ENCODE peak calls at places on chromosomes 4 and X, in four cellular contexts. L, M, Y and N are unnamed samples.

GRCh38 chrX:38999967-39000745 is 198.9 kb downstream of the MID1IP1 start:
- DNase-seq in L (no peak), M (peak; percentile 13), Y (no peak), N (no peak)

GRCh38 chrX:4451591-4451990 is 738.1 kb upstream of the PRKX start:
- DNase-seq in L (no peak), M (no peak), Y (no peak), N (no peak)

GRCh38 chrX:75609361-75609760 is 86.5 kb upstream of the ZDHHC15 start:
- DNase-seq in L (no peak), M (no peak), Y (no peak), N (no peak)

GRCh38 chr4:89110541-89110985 is 770 bp upstream of the TIGD2 start:
- DNase-seq in L (no peak), M (no peak), Y (no peak), N (no peak)

GRCh38 chr4:15864771-15865566 is 73.6 kb downstream of the FGFBP1 start:
- DNase-seq in L (no peak), M (no peak), Y (no peak), N (no peak)

GRCh38 chr4:41212221-41213203 is 1.8 kb downstream of the APBB2 start:
- DNase-seq in L (peak; percentile 65), M (peak; percentile 90), Y (no peak), N (peak; percentile 69)

GRCh38 chr4:175614880-175615279 is 197.2 kb downstream of the GPM6A start:
- DNase-seq in L (no peak), M (no peak), Y (no peak), N (no peak)

GRCh38 chrX:41556958-41557357 is 109.8 kb downstream of the NYX start:
- DNase-seq in L (no peak), M (no peak), Y (no peak), N (no peak)

GRCh38 chrX:8504451-8504850 is 39.8 kb downstream of the VCX3B start:
- DNase-seq in L (no peak), M (no peak), Y (no peak), N (no peak)

GRCh38 chrX:69808375-69808774 is 192.5 kb downstream of the EDA start:
- DNase-seq in L (no peak), M (no peak), Y (no peak), N (no peak)

GRCh38 chrX:148381603-148382002 is 118.8 kb upstream of the AFF2 start:
- DNase-seq in L (no peak), M (no peak), Y (no peak), N (no peak)

GRCh38 chr4:4663028-4663427 is 121.2 kb upstream of the STX18 start:
- DNase-seq in L (no peak), M (peak; percentile 34), Y (no peak), N (no peak)

GRCh38 chrX:91434351-91435168 is at the start of gene PABPC5:
- DNase-seq in L (peak; percentile 56), M (peak; percentile 86), Y (no peak), N (no peak)

GRCh38 chr4:6493668-6494304 is 21.4 kb upstream of the PPP2R2C start:
- DNase-seq in L (peak; percentile 27), M (peak; percentile 16), Y (no peak), N (no peak)

GRCh38 chr4:142846105-142846728 is at the start of gene INPP4B:
- DNase-seq in L (no peak), M (peak; percentile 79), Y (peak; percentile 63), N (no peak)

GRCh38 chrX:103716967-103717366 is 6.3 kb downstream of the TMEM31 start:
- DNase-seq in L (no peak), M (peak; percentile 59), Y (no peak), N (no peak)

GRCh38 chrX:52424658-52425057 is 55.8 kb downstream of the XAGE2 start:
- DNase-seq in L (no peak), M (peak; percentile 10), Y (no peak), N (no peak)

GRCh38 chr4:75142377-75142776 is 209.5 kb downstream of the PARM1 start:
- DNase-seq in L (no peak), M (peak; percentile 17), Y (no peak), N (no peak)

GRCh38 chrX:136166221-136166855 is 19.0 kb downstream of the FHL1 start:
- DNase-seq in L (no peak), M (peak; percentile 58), Y (no peak), N (no peak)

GRCh38 chr4:185134176-185134869 is 8.7 kb upstream of the SLC25A4 start:
- DNase-seq in L (no peak), M (peak; percentile 84), Y (no peak), N (no peak)

GRCh38 chr4:121338506-121338905 is 42.3 kb downstream of the QRFPR start:
- DNase-seq in L (no peak), M (no peak), Y (no peak), N (no peak)

GRCh38 chrX:155612312-155613224 is at the start of gene TMLHE:
- DNase-seq in L (peak; percentile 45), M (peak; percentile 73), Y (peak; percentile 65), N (no peak)

GRCh38 chr4:147707892-147708672 is 23.8 kb upstream of the ARHGAP10 start:
- DNase-seq in L (peak; percentile 43), M (peak; percentile 81), Y (peak; percentile 38), N (peak; percentile 52)

GRCh38 chrX:70433848-70434351 is 10.7 kb upstream of the DLG3 start:
- DNase-seq in L (peak; percentile 62), M (peak; percentile 74), Y (peak; percentile 76), N (peak; percentile 20)

GRCh38 chrX:68018248-68019203 is 414.8 kb downstream of the OPHN1 start:
- DNase-seq in L (no peak), M (peak; percentile 24), Y (no peak), N (no peak)

GRCh38 chr4:1874207-1874606 is 3.0 kb downstream of the NSD2 start:
- DNase-seq in L (no peak), M (no peak), Y (no peak), N (no peak)
- H3K27me3 ChIP-seq in L (no peaks in the 10 kb centered on the region), M (no peaks in the 10 kb centered on the region), Y (no peaks in the 10 kb centered on the region), N (no peaks in the 10 kb centered on the region)

GRCh38 chr4:772776-773175 is 53.2 kb downstream of the CPLX1 start:
- DNase-seq in L (no peak), M (no peak), Y (no peak), N (no peak)
- H3K27me3 ChIP-seq in L (no peaks in the 10 kb centered on the region), M (no peaks in the 10 kb centered on the region), Y (no peaks in the 10 kb centered on the region), N (no peaks in the 10 kb centered on the region)

GRCh38 chr4:39941682-39942217 is 36.0 kb downstream of the PDS5A start:
- DNase-seq in L (no peak), M (no peak), Y (no peak), N (no peak)

GRCh38 chr4:39932776-39933402 is 44.8 kb downstream of the PDS5A start:
- DNase-seq in L (no peak), M (peak; percentile 9), Y (no peak), N (no peak)

GRCh38 chr4:39933689-39934590 is 43.8 kb downstream of the PDS5A start:
- DNase-seq in L (no peak), M (peak; percentile 51), Y (no peak), N (no peak)

GRCh38 chr4:39937683-39938268 is 39.9 kb downstream of the PDS5A start:
- DNase-seq in L (no peak), M (no peak), Y (no peak), N (no peak)

GRCh38 chr4:39936565-39937418 is 40.9 kb downstream of the PDS5A start:
- DNase-seq in L (no peak), M (no peak), Y (no peak), N (no peak)
- H3K27me3 ChIP-seq in L (no peaks in the 10 kb centered on the region), M (no peaks in the 10 kb centered on the region), Y (no peaks in the 10 kb centered on the region), N (no peaks in the 10 kb centered on the region)

DNA sequence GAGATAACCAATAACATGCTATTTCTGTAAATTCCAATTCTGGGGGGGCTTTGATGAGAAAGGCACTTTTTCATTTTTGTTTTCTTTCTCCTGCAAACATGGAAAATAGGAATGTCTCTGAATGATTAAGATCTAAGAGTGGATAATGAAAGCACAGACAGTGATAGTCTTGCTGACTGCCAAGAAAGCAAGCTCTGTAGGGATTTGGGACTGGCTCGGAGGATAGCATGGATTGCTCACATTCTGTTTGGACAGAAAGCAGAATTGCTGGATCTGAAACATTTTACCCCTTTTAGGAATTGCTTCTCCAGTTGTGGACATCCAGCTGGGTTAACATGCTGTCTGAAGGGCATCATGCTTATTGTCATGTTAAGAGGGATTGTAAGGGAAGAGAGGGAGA is 145.2 kb downstream of the NHS start:
- DNase-seq in L (no peak), M (peak; percentile 37), Y (no peak), N (no peak)
- H3K27me3 ChIP-seq in L (no peaks in the 10 kb centered on the region), M (no peaks in the 10 kb centered on the region), Y (no peaks in the 10 kb centered on the region), N (no peaks in the 10 kb centered on the region)